ENCODE peak calls at places on chromosomes 7 and 10, in six cellular contexts. F is skeletal muscle cell, K is GM23248, H is fibroblast of lung, R is ELR, P is WTC11. X is an unnamed sample.

GRCh38 chr7:70694357-70694908 is 437.5 kb upstream of the GALNT17 start:
- DNase-seq in F (no peak), K (peak), H (peak), R (peak), P (no peak), X (no peak)

GRCh38 chr10:14782691-14783363 is 8.1 kb upstream of the FAM107B start:
- DNase-seq in F (no peak), K (no peak), H (peak), R (peak), P (no peak), X (peak)

GRCh38 chr7:883029-884021 is 7.0 kb downstream of the GET4 start:
- DNase-seq in F (no peak), K (peak), H (no peak), R (no peak), P (no peak), X (no peak)

GRCh38 chr7:18151419-18151818 is 123.8 kb upstream of the PRPS1L1 start:
- DNase-seq in F (no peak), K (peak), H (no peak), R (peak), P (no peak), X (peak)

GRCh38 chr7:30464231-30464660 is 14.3 kb downstream of the NOD1 start:
- DNase-seq in F (no peak), K (peak), H (peak), R (no peak), P (no peak), X (no peak)

GRCh38 chr10:78224602-78225001 is 190.9 kb downstream of the RPS24 start:
- DNase-seq in F (peak), K (peak), H (peak), R (peak), P (no peak), X (peak)

GRCh38 chr10:69335063-69335587 is 56.8 kb downstream of the HK1 start:
- DNase-seq in F (no peak), K (no peak), H (no peak), R (no peak), P (no peak), X (no peak)

GRCh38 chr10:6069101-6069931 is 7.1 kb upstream of the IL2RA start:
- DNase-seq in F (no peak), K (no peak), H (peak), R (peak), P (no peak), X (no peak)

GRCh38 chr10:104035107-104035816 is 50.4 kb downstream of the COL17A1 start:
- DNase-seq in F (no peak), K (no peak), H (no peak), R (no peak), P (no peak), X (no peak)

GRCh38 chr10:36141786-36142560 is 499.9 kb upstream of the FZD8 start:
- DNase-seq in F (peak), K (no peak), H (no peak), R (no peak), P (no peak), X (no peak)

GRCh38 chr10:15897282-15897681 is 37.0 kb upstream of the MINDY3 start:
- DNase-seq in F (peak), K (peak), H (peak), R (peak), P (no peak), X (peak)

GRCh38 chr7:142482899-142483658 is 225.2 kb upstream of the PRSS58 start:
- DNase-seq in F (no peak), K (peak), H (peak), R (peak), P (peak), X (peak)

GRCh38 chr10:2899246-2899645 is 168.1 kb upstream of the PFKP start:
- DNase-seq in F (no peak), K (no peak), H (no peak), R (no peak), P (no peak), X (no peak)

GRCh38 chr10:84176836-84177474 is 3.4 kb downstream of the GPR15LG start:
- DNase-seq in F (no peak), K (no peak), H (no peak), R (no peak), P (no peak), X (no peak)

GRCh38 chr10:80046629-80047441 is 31.6 kb upstream of the TMEM254 start:
- DNase-seq in F (peak), K (peak), H (peak), R (peak), P (peak), X (peak)

GRCh38 chr10:103610083-103610472 is 116.6 kb downstream of the NEURL1 start:
- DNase-seq in F (no peak), K (no peak), H (no peak), R (no peak), P (no peak), X (peak)

GRCh38 chr7:157276091-157276561 is 60.7 kb upstream of the DNAJB6 start:
- DNase-seq in F (no peak), K (no peak), H (no peak), R (no peak), P (peak), X (no peak)